ENCODE peak calls at places on chromosomes 13 and 19, in ten cellular contexts. O, Q, X, H, C, Y, L, K, Z and J are unnamed samples.

GRCh38 chr13:75705395-75705794 is 69.3 kb downstream of the LMO7 start:
- DNase-seq in O (no peak), Q (no peak), X (no peak), H (no peak), C (no peak), Y (no peak), L (no peak), K (no peak), Z (no peak), J (no peak)

GRCh38 chr19:48975947-48976847 is 11.1 kb downstream of the FTL start:
- DNase-seq in O (no peak), Q (no peak), X (no peak), H (peak), C (no peak), Y (no peak), L (no peak), K (no peak), Z (no peak), J (no peak)

GRCh38 chr19:8196271-8196908 is 12.8 kb upstream of the CERS4 start:
- DNase-seq in O (no peak), Q (no peak), X (no peak), H (no peak), C (no peak), Y (no peak), L (no peak), K (no peak), Z (no peak), J (no peak)

GRCh38 chr13:35479223-35479536 is 2.7 kb upstream of the MAB21L1 start:
- DNase-seq in O (no peak), Q (no peak), X (no peak), H (no peak), C (no peak), Y (no peak), L (no peak), K (no peak), Z (no peak), J (no peak)

GRCh38 chr19:40443930-40444180 is 280 bp downstream of the SERTAD3 start:
- DNase-seq in O (no peak), Q (no peak), X (no peak), H (no peak), C (no peak), Y (no peak), L (no peak), K (no peak), Z (no peak), J (no peak)

GRCh38 chr19:16442386-16443276 is 29.1 kb downstream of the EPS15L1 start:
- DNase-seq in O (no peak), Q (no peak), X (no peak), H (no peak), C (no peak), Y (peak), L (no peak), K (no peak), Z (peak), J (no peak)

GRCh38 chr19:45195764-45196163 is 17.2 kb downstream of the BLOC1S3 start:
- DNase-seq in O (no peak), Q (no peak), X (no peak), H (no peak), C (no peak), Y (no peak), L (no peak), K (no peak), Z (no peak), J (no peak)

GRCh38 chr19:5057860-5058259 is 88.9 kb downstream of the KDM4B start:
- DNase-seq in O (no peak), Q (no peak), X (no peak), H (no peak), C (no peak), Y (no peak), L (no peak), K (no peak), Z (no peak), J (no peak)

GRCh38 chr19:5128932-5129389 is 160.0 kb downstream of the KDM4B start:
- DNase-seq in O (no peak), Q (no peak), X (peak), H (no peak), C (no peak), Y (peak), L (no peak), K (peak), Z (peak), J (peak)

GRCh38 chr13:91375119-91375729 is 23.2 kb upstream of the GPC5 start:
- DNase-seq in O (no peak), Q (no peak), X (no peak), H (no peak), C (no peak), Y (no peak), L (no peak), K (no peak), Z (no peak), J (no peak)

GRCh38 chr19:16233081-16233776 is 35.5 kb downstream of the AP1M1 start:
- DNase-seq in O (no peak), Q (no peak), X (no peak), H (no peak), C (no peak), Y (no peak), L (no peak), K (peak), Z (no peak), J (no peak)

GRCh38 chr19:3357731-3358391 is 8.5 kb upstream of the NFIC start:
- DNase-seq in O (no peak), Q (no peak), X (no peak), H (no peak), C (no peak), Y (no peak), L (no peak), K (peak), Z (no peak), J (no peak)
- H3K4me3 ChIP-seq in O (peak), Q (no peak), X (no peak), H (peak), C (no peak), Y (peak), L (peak), K (peak), Z (peak), J (peak)

GRCh38 chr13:29753593-29754485 is 96.6 kb downstream of the UBL3 start:
- DNase-seq in O (no peak), Q (no peak), X (no peak), H (no peak), C (no peak), Y (no peak), L (no peak), K (no peak), Z (no peak), J (no peak)
- H3K27ac ChIP-seq in O (no peak), Q (no peak), X (no peak), H (no peak), C (no peak), Y (no peak), L (no peak), K (no peak), Z (no peak), J (no peak)

DNA sequence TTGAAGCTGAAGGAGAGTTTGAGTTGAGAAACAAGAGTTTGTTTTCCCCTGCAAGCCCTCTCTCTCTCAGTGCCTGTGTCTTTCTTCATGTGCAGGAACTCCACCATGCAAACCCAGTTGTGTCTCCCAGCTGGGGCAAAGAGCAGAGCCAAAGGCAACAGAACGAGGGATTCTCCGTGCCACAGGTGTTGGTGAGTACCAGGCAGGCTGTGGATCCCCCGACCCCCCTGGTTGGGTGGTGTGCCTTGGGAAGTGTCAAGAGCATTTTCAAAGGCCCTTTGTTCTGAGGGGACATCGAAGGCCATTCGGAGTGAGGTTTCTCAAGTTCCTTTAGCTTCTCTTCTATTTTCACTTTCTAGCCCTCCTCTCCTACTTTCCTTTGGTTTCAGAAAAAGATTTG is 5.6 kb downstream of the ZNF333 start:
- DNase-seq in O (no peak), Q (no peak), X (no peak), H (no peak), C (no peak), Y (no peak), L (no peak), K (no peak), Z (no peak), J (no peak)
- H3K4me3 ChIP-seq in O (no peak), Q (no peak), X (no peak), H (no peak), C (no peak), Y (no peak), L (no peak), K (no peak), Z (no peak), J (no peak)

DNA sequence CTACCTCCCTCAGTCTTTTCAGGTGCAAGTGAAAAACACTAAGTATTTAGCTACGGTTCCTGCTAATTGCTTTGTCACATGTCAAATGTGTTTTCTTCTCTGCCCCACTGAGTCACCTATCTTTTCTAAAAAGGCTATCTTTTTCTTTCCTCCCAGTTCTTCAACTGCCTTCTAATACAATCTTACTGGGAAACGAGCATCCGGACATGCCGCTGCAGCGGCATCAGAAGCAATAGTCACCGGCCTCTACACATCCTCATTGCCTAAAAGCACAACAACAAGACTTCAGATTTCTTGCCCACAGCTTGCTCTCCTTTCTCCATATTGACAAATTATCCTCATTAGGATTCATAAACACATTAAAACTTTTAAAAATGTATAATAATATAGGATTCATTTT is 1.2 kb downstream of the PCDH9 start:
- DNase-seq in O (no peak), Q (no peak), X (no peak), H (no peak), C (no peak), Y (no peak), L (no peak), K (no peak), Z (no peak), J (no peak)
- H3K27ac ChIP-seq in O (no peak), Q (no peak), X (no peak), H (no peak), C (no peak), Y (no peak), L (no peak), K (no peak), Z (no peak), J (no peak)

GRCh38 chr13:108967371-108967770 is 338.0 kb downstream of the MYO16 start:
- DNase-seq in O (no peak), Q (no peak), X (no peak), H (no peak), C (no peak), Y (no peak), L (no peak), K (no peak), Z (no peak), J (no peak)
- H3K4me3 ChIP-seq in O (no peak), Q (no peak), X (no peak), H (no peak), C (no peak), Y (no peak), L (no peak), K (no peak), Z (no peak), J (no peak)

GRCh38 chr13:33185853-33186252 is 99.7 kb downstream of the STARD13 start:
- DNase-seq in O (no peak), Q (no peak), X (no peak), H (no peak), C (no peak), Y (no peak), L (no peak), K (no peak), Z (no peak), J (no peak)
- H3K27ac ChIP-seq in O (peak), Q (no peak), X (no peak), H (no peak), C (no peak), Y (peak), L (peak), K (peak), Z (peak), J (no peak)

GRCh38 chr19:1746401-1747284 is 6.7 kb upstream of the ONECUT3 start:
- DNase-seq in O (no peak), Q (no peak), X (no peak), H (no peak), C (peak), Y (no peak), L (no peak), K (no peak), Z (peak), J (no peak)
- H3K4me3 ChIP-seq in O (no peak), Q (no peak), X (no peak), H (no peak), C (peak), Y (no peak), L (no peak), K (no peak), Z (no peak), J (no peak)

DNA sequence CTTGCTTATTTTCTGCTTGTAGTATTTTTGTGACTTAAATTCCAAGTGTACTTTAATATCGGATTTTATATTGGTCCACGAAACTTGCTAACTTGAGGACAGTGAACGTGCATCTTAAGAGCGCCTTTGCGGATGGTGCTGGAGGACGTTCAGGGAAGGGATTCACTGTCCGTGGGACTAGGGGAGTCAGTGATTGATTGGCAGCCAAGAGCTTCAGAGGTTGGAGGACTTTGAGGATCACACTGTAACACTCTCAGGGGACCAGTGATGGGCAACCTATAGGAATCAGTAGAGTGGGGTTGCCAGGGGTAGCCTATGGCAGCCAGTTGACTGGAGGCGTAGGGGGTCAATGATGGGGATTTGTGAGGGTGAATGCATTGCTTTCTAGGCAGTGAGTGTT is 516 bp downstream of the ZNF175 start:
- DNase-seq in O (no peak), Q (no peak), X (no peak), H (no peak), C (no peak), Y (no peak), L (no peak), K (no peak), Z (no peak), J (no peak)
- H3K27ac ChIP-seq in O (no peak), Q (no peak), X (no peak), H (peak), C (no peak), Y (no peak), L (peak), K (peak), Z (peak), J (no peak)